ENCODE peak calls at places on chromosomes 5 and 9, in six cellular contexts. One of them, this sample, is unnamed.

GRCh38 chr9:121735065-121735791 is 83.8 kb downstream of the DAB2IP start:
- DNase-seq in sigmoid colon: no peak
- DNase-seq in NCI-H460: peak
- DNase-seq in caudate nucleus: no peak
- DNase-seq in AG04450: no peak
- DNase-seq in activated T-helper 1 cell treated with anti-CD3 and anti-CD28 coated beads, Interleukin-12 subunit alpha, Interleukin-12 subunit beta, Interleukin-2, Interleukin-4 antibody, amounts not matched to agents 30 ng/mL and 10 ng/mL and 1 ng/mL, durations not matched to agents 14 hours and 24 hours and 36 hours: no peak
- DNase-seq in this sample: no peak

GRCh38 chr5:74903165-74903787 is 37.1 kb upstream of the FAM169A start:
- DNase-seq in AG04450: no peak
- DNase-seq in caudate nucleus: no peak
- DNase-seq in activated T-helper 1 cell treated with anti-CD3 and anti-CD28 coated beads, Interleukin-12 subunit alpha, Interleukin-12 subunit beta, Interleukin-2, Interleukin-4 antibody, amounts not matched to agents 30 ng/mL and 10 ng/mL and 1 ng/mL, durations not matched to agents 14 hours and 24 hours and 36 hours: no peak
- DNase-seq in NCI-H460: no peak
- DNase-seq in sigmoid colon: no peak
- DNase-seq in this sample: no peak

GRCh38 chr5:42813533-42813932 is 1.8 kb upstream of the SELENOP start:
- DNase-seq in NCI-H460: no peak
- DNase-seq in AG04450: no peak
- DNase-seq in sigmoid colon: no peak
- DNase-seq in caudate nucleus: peak
- DNase-seq in activated T-helper 1 cell treated with anti-CD3 and anti-CD28 coated beads, Interleukin-12 subunit alpha, Interleukin-12 subunit beta, Interleukin-2, Interleukin-4 antibody, amounts not matched to agents 30 ng/mL and 10 ng/mL and 1 ng/mL, durations not matched to agents 14 hours and 24 hours and 36 hours: no peak
- DNase-seq in this sample: no peak

GRCh38 chr9:121750259-121750714 is 98.9 kb downstream of the DAB2IP start:
- DNase-seq in AG04450: no peak
- DNase-seq in NCI-H460: no peak
- DNase-seq in caudate nucleus: no peak
- DNase-seq in activated T-helper 1 cell treated with anti-CD3 and anti-CD28 coated beads, Interleukin-12 subunit alpha, Interleukin-12 subunit beta, Interleukin-2, Interleukin-4 antibody, amounts not matched to agents 30 ng/mL and 10 ng/mL and 1 ng/mL, durations not matched to agents 14 hours and 24 hours and 36 hours: no peak
- DNase-seq in sigmoid colon: no peak
- DNase-seq in this sample: no peak

GRCh38 chr5:43711496-43711895 is 108.5 kb downstream of the NNT start:
- DNase-seq in caudate nucleus: no peak
- DNase-seq in AG04450: no peak
- DNase-seq in NCI-H460: peak
- DNase-seq in activated T-helper 1 cell treated with anti-CD3 and anti-CD28 coated beads, Interleukin-12 subunit alpha, Interleukin-12 subunit beta, Interleukin-2, Interleukin-4 antibody, amounts not matched to agents 30 ng/mL and 10 ng/mL and 1 ng/mL, durations not matched to agents 14 hours and 24 hours and 36 hours: no peak
- DNase-seq in sigmoid colon: no peak
- DNase-seq in this sample: no peak

GRCh38 chr9:114039484-114039883 is 38.6 kb downstream of the AMBP start:
- DNase-seq in caudate nucleus: no peak
- DNase-seq in activated T-helper 1 cell treated with anti-CD3 and anti-CD28 coated beads, Interleukin-12 subunit alpha, Interleukin-12 subunit beta, Interleukin-2, Interleukin-4 antibody, amounts not matched to agents 30 ng/mL and 10 ng/mL and 1 ng/mL, durations not matched to agents 14 hours and 24 hours and 36 hours: no peak
- DNase-seq in AG04450: no peak
- DNase-seq in sigmoid colon: peak
- DNase-seq in NCI-H460: no peak
- DNase-seq in this sample: no peak

GRCh38 chr9:19976226-19976625 is 187.4 kb upstream of the SLC24A2 start:
- DNase-seq in AG04450: no peak
- DNase-seq in caudate nucleus: no peak
- DNase-seq in NCI-H460: no peak
- DNase-seq in sigmoid colon: no peak
- DNase-seq in activated T-helper 1 cell treated with anti-CD3 and anti-CD28 coated beads, Interleukin-12 subunit alpha, Interleukin-12 subunit beta, Interleukin-2, Interleukin-4 antibody, amounts not matched to agents 30 ng/mL and 10 ng/mL and 1 ng/mL, durations not matched to agents 14 hours and 24 hours and 36 hours: peak
- DNase-seq in this sample: no peak

GRCh38 chr5:91691592-91691991 is 308.5 kb upstream of the ARRDC3 start:
- DNase-seq in NCI-H460: no peak
- DNase-seq in AG04450: no peak
- DNase-seq in activated T-helper 1 cell treated with anti-CD3 and anti-CD28 coated beads, Interleukin-12 subunit alpha, Interleukin-12 subunit beta, Interleukin-2, Interleukin-4 antibody, amounts not matched to agents 30 ng/mL and 10 ng/mL and 1 ng/mL, durations not matched to agents 14 hours and 24 hours and 36 hours: no peak
- DNase-seq in caudate nucleus: no peak
- DNase-seq in sigmoid colon: no peak
- DNase-seq in this sample: no peak

GRCh38 chr5:179759961-179760541 is 27.4 kb downstream of the MAML1 start:
- DNase-seq in NCI-H460: no peak
- DNase-seq in activated T-helper 1 cell treated with anti-CD3 and anti-CD28 coated beads, Interleukin-12 subunit alpha, Interleukin-12 subunit beta, Interleukin-2, Interleukin-4 antibody, amounts not matched to agents 30 ng/mL and 10 ng/mL and 1 ng/mL, durations not matched to agents 14 hours and 24 hours and 36 hours: no peak
- DNase-seq in caudate nucleus: no peak
- DNase-seq in AG04450: no peak
- DNase-seq in sigmoid colon: no peak
- DNase-seq in this sample: no peak

GRCh38 chr9:106287108-106287631 is 575.8 kb upstream of the ZNF462 start:
- DNase-seq in activated T-helper 1 cell treated with anti-CD3 and anti-CD28 coated beads, Interleukin-12 subunit alpha, Interleukin-12 subunit beta, Interleukin-2, Interleukin-4 antibody, amounts not matched to agents 30 ng/mL and 10 ng/mL and 1 ng/mL, durations not matched to agents 14 hours and 24 hours and 36 hours: no peak
- DNase-seq in AG04450: no peak
- DNase-seq in sigmoid colon: no peak
- DNase-seq in caudate nucleus: no peak
- DNase-seq in NCI-H460: no peak
- DNase-seq in this sample: no peak

GRCh38 chr9:134591082-134591571 is 50.5 kb upstream of the COL5A1 start:
- DNase-seq in AG04450: no peak
- DNase-seq in NCI-H460: no peak
- DNase-seq in activated T-helper 1 cell treated with anti-CD3 and anti-CD28 coated beads, Interleukin-12 subunit alpha, Interleukin-12 subunit beta, Interleukin-2, Interleukin-4 antibody, amounts not matched to agents 30 ng/mL and 10 ng/mL and 1 ng/mL, durations not matched to agents 14 hours and 24 hours and 36 hours: no peak
- DNase-seq in caudate nucleus: no peak
- DNase-seq in sigmoid colon: no peak
- DNase-seq in this sample: no peak

GRCh38 chr5:64140018-64140417 is 25.6 kb upstream of the RNF180 start:
- DNase-seq in sigmoid colon: no peak
- DNase-seq in AG04450: no peak
- DNase-seq in caudate nucleus: no peak
- DNase-seq in NCI-H460: no peak
- DNase-seq in activated T-helper 1 cell treated with anti-CD3 and anti-CD28 coated beads, Interleukin-12 subunit alpha, Interleukin-12 subunit beta, Interleukin-2, Interleukin-4 antibody, amounts not matched to agents 30 ng/mL and 10 ng/mL and 1 ng/mL, durations not matched to agents 14 hours and 24 hours and 36 hours: no peak
- DNase-seq in this sample: no peak

GRCh38 chr5:3225201-3225960 is 370.3 kb upstream of the IRX1 start:
- DNase-seq in sigmoid colon: no peak
- DNase-seq in activated T-helper 1 cell treated with anti-CD3 and anti-CD28 coated beads, Interleukin-12 subunit alpha, Interleukin-12 subunit beta, Interleukin-2, Interleukin-4 antibody, amounts not matched to agents 30 ng/mL and 10 ng/mL and 1 ng/mL, durations not matched to agents 14 hours and 24 hours and 36 hours: no peak
- DNase-seq in caudate nucleus: no peak
- DNase-seq in NCI-H460: no peak
- DNase-seq in AG04450: no peak
- DNase-seq in this sample: no peak

GRCh38 chr5:142852361-142852760 is 82.2 kb downstream of the ARHGAP26 start:
- DNase-seq in caudate nucleus: no peak
- DNase-seq in NCI-H460: no peak
- DNase-seq in activated T-helper 1 cell treated with anti-CD3 and anti-CD28 coated beads, Interleukin-12 subunit alpha, Interleukin-12 subunit beta, Interleukin-2, Interleukin-4 antibody, amounts not matched to agents 30 ng/mL and 10 ng/mL and 1 ng/mL, durations not matched to agents 14 hours and 24 hours and 36 hours: no peak
- DNase-seq in AG04450: no peak
- DNase-seq in sigmoid colon: no peak
- DNase-seq in this sample: no peak

GRCh38 chr9:102101723-102102122 is 363.3 kb upstream of the GRIN3A start:
- DNase-seq in AG04450: no peak
- DNase-seq in activated T-helper 1 cell treated with anti-CD3 and anti-CD28 coated beads, Interleukin-12 subunit alpha, Interleukin-12 subunit beta, Interleukin-2, Interleukin-4 antibody, amounts not matched to agents 30 ng/mL and 10 ng/mL and 1 ng/mL, durations not matched to agents 14 hours and 24 hours and 36 hours: no peak
- DNase-seq in sigmoid colon: no peak
- DNase-seq in caudate nucleus: no peak
- DNase-seq in NCI-H460: no peak
- DNase-seq in this sample: no peak

GRCh38 chr5:133928690-133929393 is 39.6 kb downstream of the C5orf15 start:
- DNase-seq in NCI-H460: no peak
- DNase-seq in caudate nucleus: no peak
- DNase-seq in AG04450: no peak
- DNase-seq in sigmoid colon: no peak
- DNase-seq in activated T-helper 1 cell treated with anti-CD3 and anti-CD28 coated beads, Interleukin-12 subunit alpha, Interleukin-12 subunit beta, Interleukin-2, Interleukin-4 antibody, amounts not matched to agents 30 ng/mL and 10 ng/mL and 1 ng/mL, durations not matched to agents 14 hours and 24 hours and 36 hours: no peak
- DNase-seq in this sample: peak

GRCh38 chr5:105529851-105530250 is 1967.3 kb upstream of the NUDT12 start:
- DNase-seq in NCI-H460: no peak
- DNase-seq in AG04450: no peak
- DNase-seq in sigmoid colon: no peak
- DNase-seq in caudate nucleus: no peak
- DNase-seq in activated T-helper 1 cell treated with anti-CD3 and anti-CD28 coated beads, Interleukin-12 subunit alpha, Interleukin-12 subunit beta, Interleukin-2, Interleukin-4 antibody, amounts not matched to agents 30 ng/mL and 10 ng/mL and 1 ng/mL, durations not matched to agents 14 hours and 24 hours and 36 hours: no peak
- DNase-seq in this sample: no peak

GRCh38 chr5:126139773-126140172 is 283.4 kb upstream of the GRAMD2B start:
- DNase-seq in sigmoid colon: no peak
- DNase-seq in caudate nucleus: no peak
- DNase-seq in NCI-H460: no peak
- DNase-seq in AG04450: no peak
- DNase-seq in activated T-helper 1 cell treated with anti-CD3 and anti-CD28 coated beads, Interleukin-12 subunit alpha, Interleukin-12 subunit beta, Interleukin-2, Interleukin-4 antibody, amounts not matched to agents 30 ng/mL and 10 ng/mL and 1 ng/mL, durations not matched to agents 14 hours and 24 hours and 36 hours: no peak
- DNase-seq in this sample: no peak

GRCh38 chr9:98214811-98215210 is 22.4 kb upstream of the CORO2A start:
- DNase-seq in activated T-helper 1 cell treated with anti-CD3 and anti-CD28 coated beads, Interleukin-12 subunit alpha, Interleukin-12 subunit beta, Interleukin-2, Interleukin-4 antibody, amounts not matched to agents 30 ng/mL and 10 ng/mL and 1 ng/mL, durations not matched to agents 14 hours and 24 hours and 36 hours: no peak
- DNase-seq in AG04450: no peak
- DNase-seq in caudate nucleus: no peak
- DNase-seq in sigmoid colon: no peak
- DNase-seq in NCI-H460: no peak
- DNase-seq in this sample: no peak

GRCh38 chr5:151310932-151311331 is 7.4 kb upstream of the SLC36A3 start:
- DNase-seq in activated T-helper 1 cell treated with anti-CD3 and anti-CD28 coated beads, Interleukin-12 subunit alpha, Interleukin-12 subunit beta, Interleukin-2, Interleukin-4 antibody, amounts not matched to agents 30 ng/mL and 10 ng/mL and 1 ng/mL, durations not matched to agents 14 hours and 24 hours and 36 hours: no peak
- DNase-seq in AG04450: no peak
- DNase-seq in NCI-H460: no peak
- DNase-seq in sigmoid colon: no peak
- DNase-seq in caudate nucleus: no peak
- DNase-seq in this sample: no peak

GRCh38 chr9:35355954-35356353 is 134.0 kb upstream of the RUSC2 start:
- DNase-seq in NCI-H460: no peak
- DNase-seq in caudate nucleus: no peak
- DNase-seq in AG04450: no peak
- DNase-seq in activated T-helper 1 cell treated with anti-CD3 and anti-CD28 coated beads, Interleukin-12 subunit alpha, Interleukin-12 subunit beta, Interleukin-2, Interleukin-4 antibody, amounts not matched to agents 30 ng/mL and 10 ng/mL and 1 ng/mL, durations not matched to agents 14 hours and 24 hours and 36 hours: no peak
- DNase-seq in sigmoid colon: no peak
- DNase-seq in this sample: no peak

GRCh38 chr9:5479994-5480694 is 29.8 kb downstream of the CD274 start:
- DNase-seq in NCI-H460: peak
- DNase-seq in activated T-helper 1 cell treated with anti-CD3 and anti-CD28 coated beads, Interleukin-12 subunit alpha, Interleukin-12 subunit beta, Interleukin-2, Interleukin-4 antibody, amounts not matched to agents 30 ng/mL and 10 ng/mL and 1 ng/mL, durations not matched to agents 14 hours and 24 hours and 36 hours: no peak
- DNase-seq in AG04450: no peak
- DNase-seq in sigmoid colon: no peak
- DNase-seq in caudate nucleus: no peak
- DNase-seq in this sample: no peak

GRCh38 chr9:127903557-127904475 is 4.4 kb upstream of the ST6GALNAC6 start:
- DNase-seq in NCI-H460: no peak
- DNase-seq in AG04450: no peak
- DNase-seq in sigmoid colon: peak
- DNase-seq in caudate nucleus: no peak
- DNase-seq in activated T-helper 1 cell treated with anti-CD3 and anti-CD28 coated beads, Interleukin-12 subunit alpha, Interleukin-12 subunit beta, Interleukin-2, Interleukin-4 antibody, amounts not matched to agents 30 ng/mL and 10 ng/mL and 1 ng/mL, durations not matched to agents 14 hours and 24 hours and 36 hours: peak
- DNase-seq in this sample: peak

GRCh38 chr5:154164182-154164581 is 26.4 kb upstream of the GALNT10 start:
- DNase-seq in sigmoid colon: no peak
- DNase-seq in activated T-helper 1 cell treated with anti-CD3 and anti-CD28 coated beads, Interleukin-12 subunit alpha, Interleukin-12 subunit beta, Interleukin-2, Interleukin-4 antibody, amounts not matched to agents 30 ng/mL and 10 ng/mL and 1 ng/mL, durations not matched to agents 14 hours and 24 hours and 36 hours: no peak
- DNase-seq in AG04450: no peak
- DNase-seq in caudate nucleus: no peak
- DNase-seq in NCI-H460: no peak
- DNase-seq in this sample: no peak

GRCh38 chr5:154972476-154973080 is 31.7 kb downstream of the MRPL22 start:
- DNase-seq in activated T-helper 1 cell treated with anti-CD3 and anti-CD28 coated beads, Interleukin-12 subunit alpha, Interleukin-12 subunit beta, Interleukin-2, Interleukin-4 antibody, amounts not matched to agents 30 ng/mL and 10 ng/mL and 1 ng/mL, durations not matched to agents 14 hours and 24 hours and 36 hours: no peak
- DNase-seq in caudate nucleus: peak
- DNase-seq in NCI-H460: peak
- DNase-seq in AG04450: no peak
- DNase-seq in sigmoid colon: no peak
- DNase-seq in this sample: no peak

GRCh38 chr9:134278974-134279640 is 47.1 kb upstream of the RXRA start:
- DNase-seq in AG04450: no peak
- DNase-seq in NCI-H460: no peak
- DNase-seq in activated T-helper 1 cell treated with anti-CD3 and anti-CD28 coated beads, Interleukin-12 subunit alpha, Interleukin-12 subunit beta, Interleukin-2, Interleukin-4 antibody, amounts not matched to agents 30 ng/mL and 10 ng/mL and 1 ng/mL, durations not matched to agents 14 hours and 24 hours and 36 hours: no peak
- DNase-seq in sigmoid colon: no peak
- DNase-seq in caudate nucleus: no peak
- DNase-seq in this sample: no peak

GRCh38 chr5:133930061-133930823 is 38.2 kb downstream of the C5orf15 start:
- DNase-seq in NCI-H460: no peak
- DNase-seq in caudate nucleus: no peak
- DNase-seq in AG04450: no peak
- DNase-seq in activated T-helper 1 cell treated with anti-CD3 and anti-CD28 coated beads, Interleukin-12 subunit alpha, Interleukin-12 subunit beta, Interleukin-2, Interleukin-4 antibody, amounts not matched to agents 30 ng/mL and 10 ng/mL and 1 ng/mL, durations not matched to agents 14 hours and 24 hours and 36 hours: peak
- DNase-seq in sigmoid colon: no peak
- DNase-seq in this sample: peak